ENCODE peak calls at places on chromosomes 11 and 22, in eight cellular contexts. L, N, X, C, K, H, U and T are unnamed samples.

GRCh38 chr11:73637012-73637411 is 9.4 kb upstream of the PLEKHB1 start:
- DNase-seq in L (no peak), N (no peak), X (no peak), C (no peak), K (no peak), H (no peak), U (no peak), T (no peak)

GRCh38 chr11:108117746-108118371 is 3.5 kb upstream of the ACAT1 start:
- DNase-seq in L (no peak), N (no peak), X (no peak), C (no peak), K (peak), H (peak), U (no peak), T (no peak)

GRCh38 chr11:65418431-65418680 is 4.2 kb upstream of the NEAT1 start:
- DNase-seq in L (no peak), N (no peak), X (no peak), C (no peak), K (no peak), H (no peak), U (no peak), T (no peak)

GRCh38 chr11:112163875-112164521 is at the start of gene IL18:
- DNase-seq in L (peak), N (peak), X (peak), C (peak), K (peak), H (no peak), U (peak), T (peak)

GRCh38 chr11:109112748-109113378 is 309.1 kb upstream of the C11orf87 start:
- DNase-seq in L (no peak), N (no peak), X (no peak), C (no peak), K (no peak), H (no peak), U (no peak), T (no peak)

GRCh38 chr11:18761741-18762140 is 29.9 kb downstream of the PTPN5 start:
- DNase-seq in L (no peak), N (no peak), X (no peak), C (no peak), K (no peak), H (no peak), U (no peak), T (no peak)

GRCh38 chr11:44955019-44955738 is 4.5 kb upstream of the TP53I11 start:
- DNase-seq in L (peak), N (no peak), X (peak), C (peak), K (peak), H (no peak), U (peak), T (peak)

GRCh38 chr11:102269927-102270326 is 47.4 kb upstream of the BIRC3 start:
- DNase-seq in L (no peak), N (no peak), X (peak), C (no peak), K (no peak), H (no peak), U (no peak), T (no peak)

GRCh38 chr22:31218565-31219262 is 6.6 kb downstream of the LIMK2 start:
- DNase-seq in L (no peak), N (no peak), X (no peak), C (no peak), K (no peak), H (no peak), U (no peak), T (no peak)

GRCh38 chr11:113304916-113305315 is 9.5 kb upstream of the TTC12 start:
- DNase-seq in L (no peak), N (no peak), X (no peak), C (no peak), K (no peak), H (no peak), U (no peak), T (no peak)

GRCh38 chr11:113308601-113309000 is 5.8 kb upstream of the TTC12 start:
- DNase-seq in L (no peak), N (no peak), X (no peak), C (no peak), K (no peak), H (no peak), U (no peak), T (no peak)

GRCh38 chr11:113311536-113311935 is 2.8 kb upstream of the TTC12 start:
- DNase-seq in L (no peak), N (no peak), X (no peak), C (no peak), K (no peak), H (no peak), U (no peak), T (no peak)

GRCh38 chr11:113305440-113306336 is 8.7 kb upstream of the TTC12 start:
- DNase-seq in L (peak), N (peak), X (peak), C (peak), K (peak), H (peak), U (peak), T (peak)
- TF ChIP-seq CTCF in L (peak), N (peak), X (peak), C (peak), K (peak), H (peak), U (peak), T (peak)

GRCh38 chr11:61671527-61671926 is 8.7 kb upstream of the DAGLA start:
- DNase-seq in L (no peak), N (peak), X (peak), C (no peak), K (peak), H (no peak), U (no peak), T (no peak)
- TF ChIP-seq CTCF in L (no peak), N (peak), X (peak), C (no peak), K (peak), H (peak), U (peak), T (peak)

DNA sequence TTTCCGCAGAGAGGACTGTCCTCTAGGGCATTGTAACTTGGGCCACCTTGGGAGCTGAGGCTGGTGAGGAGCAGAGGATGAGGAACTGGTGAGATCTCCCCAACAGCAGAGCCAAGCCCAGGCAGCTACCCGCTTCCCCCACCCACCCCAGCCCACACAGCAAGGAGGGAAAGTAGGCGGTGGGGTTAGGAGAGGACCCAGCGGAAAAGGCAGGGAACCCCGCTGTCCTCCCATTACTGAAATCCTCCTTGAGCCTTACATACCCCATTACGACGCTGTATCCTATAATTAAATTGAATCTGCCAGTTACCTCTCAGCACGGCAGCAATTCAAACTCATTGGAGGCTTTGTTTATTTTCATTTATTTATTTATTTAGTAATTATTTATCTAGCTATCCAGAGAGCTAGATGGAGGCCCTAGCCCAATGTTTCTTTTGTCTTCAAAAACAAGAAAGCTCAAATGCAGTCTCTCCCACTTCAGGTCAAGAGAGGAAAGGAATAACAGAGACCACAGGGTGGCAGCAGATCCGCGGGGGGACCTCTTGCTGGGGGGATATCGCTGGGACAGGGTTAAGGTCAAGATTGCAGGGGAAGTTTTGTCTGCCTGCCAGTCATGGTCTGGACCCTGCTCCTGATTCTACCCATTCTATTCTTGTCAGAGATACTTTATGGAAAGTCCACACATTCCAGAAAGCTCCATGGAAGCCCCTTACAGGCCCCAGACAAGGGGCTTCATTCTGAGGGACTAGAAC is 218.0 kb downstream of the ST3GAL4 start:
- DNase-seq in L (no peak), N (peak), X (no peak), C (no peak), K (peak), H (no peak), U (no peak), T (no peak)
- TF ChIP-seq CTCF in L (no peak), N (peak), X (no peak), C (no peak), K (peak), H (no peak), U (no peak), T (no peak)

GRCh38 chr11:91435694-91436375 is 788.8 kb upstream of the FAT3 start:
- DNase-seq in L (no peak), N (no peak), X (no peak), C (no peak), K (no peak), H (no peak), U (no peak), T (no peak)
- TF ChIP-seq CTCF in L (no peak), N (peak), X (no peak), C (no peak), K (no peak), H (no peak), U (no peak), T (no peak)